ENCODE peak calls at places on chromosomes 16 and 17, in six cellular contexts. M is A549, T is OCI-LY7, O is uterus, J is coronary artery, L is body of pancreas. U is an unnamed sample.

GRCh38 chr16:56294014-56294413 is 102.7 kb downstream of the GNAO1 start:
- DNase-seq in O (no peak), J (no peak), T (no peak), M (no peak), L (no peak), U (no peak)

GRCh38 chr17:13635951-13636350 is 34.2 kb upstream of the HS3ST3A1 start:
- DNase-seq in L (no peak), O (no peak), M (no peak), T (no peak), J (no peak), U (no peak)

GRCh38 chr17:5080591-5080990 is 2.3 kb downstream of the ZFP3 start:
- DNase-seq in J (no peak), L (no peak), M (no peak), O (no peak), T (no peak), U (no peak)

GRCh38 chr17:78318407-78318806 is 41.5 kb downstream of the SOCS3 start:
- DNase-seq in J (no peak), T (no peak), L (no peak), O (no peak), M (no peak), U (no peak)

GRCh38 chr16:10941127-10941933 is 938 bp downstream of the DEXI start:
- DNase-seq in L (no peak), O (peak), T (no peak), M (no peak), J (no peak), U (no peak)

GRCh38 chr16:81601008-81601428 is 156.4 kb downstream of the CMIP start:
- DNase-seq in O (no peak), L (no peak), T (no peak), M (peak), J (no peak), U (no peak)

GRCh38 chr16:71474864-71475263 is 12.8 kb upstream of the ZNF23 start:
- DNase-seq in T (no peak), J (no peak), O (no peak), L (no peak), M (no peak), U (no peak)

GRCh38 chr17:76659928-76660614 is 16.5 kb upstream of the ST6GALNAC1 start:
- DNase-seq in J (no peak), T (no peak), M (no peak), L (no peak), O (no peak), U (peak)

GRCh38 chr16:72508196-72508595 is 336.2 kb upstream of the PMFBP1 start:
- DNase-seq in J (no peak), O (no peak), M (no peak), L (no peak), T (no peak), U (no peak)

GRCh38 chr16:627458-628239 is 3.1 kb upstream of the WFIKKN1 start:
- DNase-seq in M (no peak), O (no peak), J (no peak), T (no peak), L (peak), U (no peak)

GRCh38 chr17:62822080-62822904 is 14.2 kb upstream of the MARCHF10 start:
- DNase-seq in M (no peak), O (no peak), T (no peak), J (no peak), L (no peak), U (no peak)

GRCh38 chr16:54720259-54720658 is 210.4 kb upstream of the IRX5 start:
- DNase-seq in O (no peak), M (no peak), J (no peak), L (no peak), T (no peak), U (no peak)

GRCh38 chr17:2050871-2051387 is 4.0 kb upstream of the HIC1 start:
- DNase-seq in M (no peak), O (no peak), J (no peak), L (no peak), T (no peak), U (no peak)

GRCh38 chr17:17693253-17693954 is 12.1 kb downstream of the RAI1 start:
- DNase-seq in T (no peak), O (peak), M (no peak), L (peak), J (peak), U (peak)
- H3K4me3 ChIP-seq in T (peak), O (no peak), M (peak), L (no peak), J (peak), U (peak)

DNA sequence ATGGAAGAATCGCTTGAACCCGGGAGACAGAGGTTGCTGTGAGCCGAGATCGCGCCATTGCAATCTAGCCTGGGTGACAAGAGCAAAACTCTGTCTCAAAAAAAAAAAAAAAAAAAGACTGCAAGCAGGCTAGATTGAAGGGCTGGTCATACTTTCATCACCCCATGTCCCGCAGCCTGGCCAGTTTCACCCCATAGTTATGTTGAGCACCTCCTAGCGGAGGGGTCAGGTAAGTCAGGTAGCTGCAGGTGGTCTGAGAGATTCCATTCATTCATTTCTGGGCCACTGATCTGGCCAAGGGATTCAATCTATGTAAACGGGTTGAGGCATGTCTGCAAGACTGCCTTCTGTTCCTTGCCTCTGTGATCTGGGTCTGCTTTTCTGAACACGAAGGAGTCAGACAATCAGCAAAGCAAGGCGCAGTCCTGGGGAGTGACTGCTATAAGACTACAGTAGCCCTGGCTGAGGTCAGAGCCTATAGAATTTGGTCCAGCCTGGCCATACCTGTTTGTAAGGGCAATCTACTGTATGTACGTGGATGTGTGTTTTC is 23.6 kb upstream of the BPTF start:
- DNase-seq in M (no peak), O (no peak), J (no peak), L (no peak), T (no peak), U (no peak)
- TF ChIP-seq CTCF in M (no peak), O (no peak), J (no peak), L (no peak), T (peak), U (peak)

DNA sequence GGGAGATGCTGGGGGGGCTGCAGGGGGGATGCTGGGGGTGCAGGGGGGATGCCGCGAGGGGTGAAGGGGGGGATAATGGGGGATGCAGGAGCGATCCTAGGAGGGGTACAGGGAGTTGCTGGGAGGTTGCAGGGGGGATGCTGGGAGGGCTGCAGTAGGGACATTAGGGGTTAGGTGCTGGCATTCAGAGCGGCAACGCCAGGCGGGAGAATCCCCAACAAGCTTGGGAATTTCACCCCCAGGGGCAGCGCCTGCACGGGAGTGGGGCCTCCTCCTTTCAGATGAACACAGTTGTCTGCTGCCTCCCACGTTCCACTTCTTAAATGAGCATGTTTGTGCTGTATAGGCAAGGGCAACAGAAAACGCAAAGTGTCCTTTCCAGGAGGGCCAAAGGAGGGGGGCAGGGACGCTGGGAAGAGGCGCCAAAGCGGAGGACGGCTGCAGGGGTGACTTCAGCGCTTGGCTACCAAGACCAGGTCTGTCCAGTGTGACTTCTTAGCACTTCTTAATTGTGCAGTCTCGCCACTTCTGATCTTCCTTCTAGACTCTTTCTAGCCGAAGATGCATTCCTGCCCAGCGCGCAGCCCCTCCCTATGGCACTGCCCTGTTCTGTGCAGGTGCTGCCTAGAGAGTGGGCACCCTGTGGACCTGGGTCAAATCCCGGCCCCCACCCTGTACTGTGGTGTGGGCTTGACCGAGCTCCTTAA is 2.0 kb upstream of the SLC6A4 start:
- DNase-seq in L (no peak), J (peak), M (no peak), T (no peak), O (no peak), U (no peak)
- H3K4me3 ChIP-seq in L (no peak), J (no peak), M (no peak), T (no peak), O (no peak), U (no peak)

GRCh38 chr17:49995055-49995738 is at the start of gene DLX3:
- DNase-seq in M (peak), O (peak), L (peak), J (peak), T (no peak), U (peak)

GRCh38 chr17:49992933-49993422 is 2.0 kb downstream of the DLX3 start:
- DNase-seq in J (peak), O (no peak), L (no peak), M (no peak), T (no peak), U (no peak)

GRCh38 chr17:49993423-49994037 is 1.5 kb downstream of the DLX3 start:
- DNase-seq in T (no peak), J (peak), L (peak), M (no peak), O (no peak), U (no peak)

GRCh38 chr17:49996121-49996494 is 1.1 kb upstream of the DLX3 start:
- DNase-seq in L (no peak), M (no peak), O (no peak), T (no peak), J (no peak), U (no peak)

DNA sequence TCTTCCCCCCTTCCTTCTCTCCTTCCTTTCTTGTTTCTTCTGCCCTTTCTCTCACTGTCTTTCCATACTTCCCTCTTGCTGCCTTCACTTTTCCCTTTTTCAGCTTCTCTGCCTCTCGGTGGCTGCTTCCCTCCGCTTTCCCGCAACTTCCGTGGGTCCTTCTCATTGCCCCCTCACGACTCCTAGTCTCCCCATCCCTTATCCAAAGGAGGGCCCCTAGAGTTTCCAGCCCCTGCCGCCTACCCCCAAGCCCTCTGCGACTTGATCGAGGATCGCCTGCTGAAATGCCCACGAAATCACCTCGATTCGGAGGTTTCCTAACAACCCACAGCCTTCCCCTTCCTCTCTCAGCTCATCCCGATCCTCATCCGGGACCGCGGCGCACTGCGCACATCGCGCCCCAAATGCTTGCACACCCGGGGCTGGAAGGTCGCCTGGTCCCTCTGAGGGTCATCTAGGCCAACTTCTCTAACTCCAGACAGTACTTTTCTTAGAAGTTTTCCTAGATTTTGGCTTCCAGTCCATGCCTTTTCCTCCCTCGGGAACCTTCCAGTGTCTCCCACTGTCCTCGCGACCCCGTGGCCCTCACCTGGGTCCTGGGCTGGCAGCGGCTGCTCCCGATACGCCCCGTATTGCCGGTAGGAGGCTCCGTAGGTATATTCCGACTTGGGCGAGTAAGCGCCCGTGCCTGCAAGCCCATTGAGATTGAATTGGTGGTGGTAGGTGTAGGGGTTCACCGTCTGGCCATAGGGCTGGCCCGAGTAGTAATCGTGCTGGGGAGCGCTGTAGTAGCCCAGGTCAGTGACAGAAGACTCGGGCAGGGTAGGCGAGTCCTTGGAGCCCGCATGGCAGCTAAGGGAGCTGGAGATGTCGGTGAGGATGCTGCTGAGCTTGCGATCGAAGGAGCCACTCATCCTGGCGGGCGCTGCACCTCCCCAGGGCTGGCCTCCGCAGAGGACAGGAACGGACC is 654 bp downstream of the DLX3 start:
- DNase-seq in J (peak), L (no peak), O (no peak), M (no peak), T (no peak), U (peak)
- TF ChIP-seq CTCF in J (no peak), L (no peak), O (no peak), M (no peak), T (no peak), U (no peak)

DNA sequence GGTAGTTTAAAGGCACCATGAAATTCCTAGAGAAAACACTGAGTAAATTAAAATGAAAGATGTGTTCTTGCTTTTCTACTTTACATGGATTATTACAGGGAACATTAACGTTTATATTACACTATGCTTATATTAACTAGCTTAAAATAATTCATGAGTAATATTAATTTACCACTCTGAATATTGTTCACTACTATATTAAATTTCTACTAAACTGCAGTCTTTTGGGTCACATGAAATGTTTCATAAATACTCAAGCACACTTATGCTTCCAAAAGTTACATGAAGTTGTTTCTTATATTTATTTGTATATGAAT is 3.4 kb upstream of the MAP1LC3B start:
- DNase-seq in O (no peak), L (no peak), M (no peak), J (no peak), T (no peak), U (no peak)
- H3K4me3 ChIP-seq in O (no peak), L (no peak), M (no peak), J (peak), T (peak), U (no peak)

GRCh38 chr17:43873091-43873490 is 26.1 kb downstream of the CD300LG start:
- DNase-seq in T (no peak), J (no peak), M (no peak), L (no peak), O (no peak), U (no peak)
- TF ChIP-seq CTCF in T (peak), J (no peak), M (no peak), L (no peak), O (no peak), U (no peak)

U was measured in PC-9.